ENCODE peak calls at places on chromosomes 5 and 9, in eight cellular contexts. One of them, this sample, is unnamed. For H3K27me3 and H3K4me1, the result is how much of the 10 kb centered on the place peaks cover.

GRCh38 chr9:109843651-109844050 is 63.7 kb downstream of the PALM2AKAP2 start:
- DNase-seq in CD8-positive, alpha-beta T cell: no peak
- DNase-seq in SK-N-SH: no peak
- DNase-seq in pancreas: no peak
- DNase-seq in NT2/D1: no peak
- DNase-seq in fibroblast of lung: peak
- DNase-seq in uterus: no peak
- DNase-seq in adrenal gland: peak
- DNase-seq in this sample: peak

GRCh38 chr5:169538935-169539334 is 44.6 kb upstream of the SPDL1 start:
- DNase-seq in CD8-positive, alpha-beta T cell: no peak
- DNase-seq in SK-N-SH: no peak
- DNase-seq in pancreas: peak
- DNase-seq in NT2/D1: no peak
- DNase-seq in fibroblast of lung: no peak
- DNase-seq in uterus: no peak
- DNase-seq in adrenal gland: no peak
- DNase-seq in this sample: no peak

GRCh38 chr5:155004138-155004744 is 9.3 kb upstream of the KIF4B start:
- DNase-seq in CD8-positive, alpha-beta T cell: no peak
- DNase-seq in SK-N-SH: no peak
- DNase-seq in pancreas: no peak
- DNase-seq in NT2/D1: no peak
- DNase-seq in fibroblast of lung: no peak
- DNase-seq in uterus: no peak
- DNase-seq in adrenal gland: no peak
- DNase-seq in this sample: no peak

GRCh38 chr5:6760636-6761035 is 47.4 kb downstream of the TENT4A start:
- DNase-seq in CD8-positive, alpha-beta T cell: no peak
- DNase-seq in SK-N-SH: no peak
- DNase-seq in pancreas: no peak
- DNase-seq in NT2/D1: no peak
- DNase-seq in fibroblast of lung: no peak
- DNase-seq in uterus: no peak
- DNase-seq in adrenal gland: peak
- DNase-seq in this sample: no peak

GRCh38 chr5:141475625-141476131 is at the start of gene PCDHGC3:
- DNase-seq in CD8-positive, alpha-beta T cell: no peak
- DNase-seq in SK-N-SH: peak
- DNase-seq in pancreas: peak
- DNase-seq in NT2/D1: peak
- DNase-seq in fibroblast of lung: peak
- DNase-seq in uterus: peak
- DNase-seq in adrenal gland: peak
- DNase-seq in this sample: peak

GRCh38 chr9:88421348-88421747 is 33.1 kb downstream of the SPIN1 start:
- DNase-seq in CD8-positive, alpha-beta T cell: no peak
- DNase-seq in SK-N-SH: no peak
- DNase-seq in pancreas: no peak
- DNase-seq in NT2/D1: no peak
- DNase-seq in fibroblast of lung: no peak
- DNase-seq in uterus: no peak
- DNase-seq in adrenal gland: no peak
- DNase-seq in this sample: no peak

GRCh38 chr5:111854196-111854595 is 97.2 kb upstream of the NREP start:
- DNase-seq in CD8-positive, alpha-beta T cell: no peak
- DNase-seq in SK-N-SH: no peak
- DNase-seq in pancreas: no peak
- DNase-seq in NT2/D1: no peak
- DNase-seq in fibroblast of lung: no peak
- DNase-seq in uterus: no peak
- DNase-seq in adrenal gland: no peak
- DNase-seq in this sample: no peak

GRCh38 chr5:5560016-5560415 is 137.5 kb downstream of the ICE1 start:
- DNase-seq in CD8-positive, alpha-beta T cell: no peak
- DNase-seq in SK-N-SH: no peak
- DNase-seq in pancreas: no peak
- DNase-seq in NT2/D1: no peak
- DNase-seq in fibroblast of lung: no peak
- DNase-seq in uterus: no peak
- DNase-seq in adrenal gland: peak
- DNase-seq in this sample: no peak

GRCh38 chr9:95605826-95606555 is 89.2 kb upstream of the PTCH1 start:
- DNase-seq in CD8-positive, alpha-beta T cell: no peak
- DNase-seq in SK-N-SH: peak
- DNase-seq in pancreas: no peak
- DNase-seq in NT2/D1: peak
- DNase-seq in fibroblast of lung: no peak
- DNase-seq in uterus: no peak
- DNase-seq in adrenal gland: no peak
- DNase-seq in this sample: no peak

GRCh38 chr9:82457959-82458358 is 469.4 kb downstream of the SPATA31D1 start:
- DNase-seq in CD8-positive, alpha-beta T cell: no peak
- DNase-seq in SK-N-SH: no peak
- DNase-seq in pancreas: no peak
- DNase-seq in NT2/D1: no peak
- DNase-seq in fibroblast of lung: no peak
- DNase-seq in uterus: no peak
- DNase-seq in adrenal gland: no peak
- DNase-seq in this sample: no peak

GRCh38 chr5:141866111-141866510 is 12.1 kb downstream of the PCDH1 start:
- DNase-seq in CD8-positive, alpha-beta T cell: no peak
- DNase-seq in SK-N-SH: no peak
- DNase-seq in pancreas: peak
- DNase-seq in NT2/D1: no peak
- DNase-seq in fibroblast of lung: no peak
- DNase-seq in uterus: no peak
- DNase-seq in adrenal gland: no peak
- DNase-seq in this sample: no peak

GRCh38 chr5:149834246-149834855 is 104.2 kb downstream of the PPARGC1B start:
- DNase-seq in CD8-positive, alpha-beta T cell: peak
- DNase-seq in SK-N-SH: peak
- DNase-seq in pancreas: peak
- DNase-seq in NT2/D1: peak
- DNase-seq in fibroblast of lung: peak
- DNase-seq in uterus: peak
- DNase-seq in adrenal gland: peak
- DNase-seq in this sample: no peak

GRCh38 chr5:141883948-141884318 is 5.7 kb upstream of the PCDH1 start:
- DNase-seq in CD8-positive, alpha-beta T cell: no peak
- DNase-seq in SK-N-SH: peak
- DNase-seq in pancreas: no peak
- DNase-seq in NT2/D1: no peak
- DNase-seq in fibroblast of lung: no peak
- DNase-seq in uterus: no peak
- DNase-seq in adrenal gland: no peak
- DNase-seq in this sample: no peak

GRCh38 chr9:72467766-72468738 is 53.4 kb upstream of the TMC1 start:
- DNase-seq in CD8-positive, alpha-beta T cell: no peak
- DNase-seq in SK-N-SH: no peak
- DNase-seq in pancreas: no peak
- DNase-seq in NT2/D1: no peak
- DNase-seq in fibroblast of lung: no peak
- DNase-seq in uterus: no peak
- DNase-seq in adrenal gland: no peak
- DNase-seq in this sample: no peak

GRCh38 chr9:4494806-4495205 is 4.5 kb downstream of the SLC1A1 start:
- DNase-seq in CD8-positive, alpha-beta T cell: no peak
- DNase-seq in SK-N-SH: no peak
- DNase-seq in pancreas: no peak
- DNase-seq in NT2/D1: no peak
- DNase-seq in fibroblast of lung: no peak
- DNase-seq in uterus: no peak
- DNase-seq in adrenal gland: no peak
- DNase-seq in this sample: no peak
- H3K27me3 ChIP-seq in CD8-positive, alpha-beta T cell: under half
- H3K27me3 ChIP-seq in SK-N-SH: under half
- H3K27me3 ChIP-seq in pancreas: under half
- H3K27me3 ChIP-seq in NT2/D1: under half
- H3K27me3 ChIP-seq in fibroblast of lung: under half
- H3K27me3 ChIP-seq in uterus: under half
- H3K27me3 ChIP-seq in adrenal gland: under half
- H3K27me3 ChIP-seq in this sample: under half

DNA sequence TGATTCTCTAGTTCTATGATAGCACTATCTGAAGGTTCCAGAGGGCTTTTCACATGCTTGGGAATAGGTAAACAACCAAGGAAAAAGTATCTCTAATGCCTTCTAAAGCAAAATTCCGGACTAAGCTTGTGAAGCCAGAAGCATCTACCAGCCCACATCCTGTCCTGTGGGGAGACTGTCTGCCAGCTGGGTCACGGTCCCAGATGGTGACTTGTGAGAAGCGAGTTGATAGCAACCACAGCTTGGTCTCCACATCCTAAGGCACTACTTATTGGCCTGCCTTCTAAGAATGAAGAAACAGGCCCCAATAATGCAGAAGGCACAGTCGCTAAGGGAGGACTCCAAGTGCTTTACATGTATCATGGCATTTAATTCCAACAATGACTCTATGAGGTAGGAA is 184.1 kb upstream of the ADRA1B start:
- DNase-seq in CD8-positive, alpha-beta T cell: no peak
- DNase-seq in SK-N-SH: no peak
- DNase-seq in pancreas: no peak
- DNase-seq in NT2/D1: no peak
- DNase-seq in fibroblast of lung: no peak
- DNase-seq in uterus: no peak
- DNase-seq in adrenal gland: no peak
- DNase-seq in this sample: no peak
- H3K4me1 ChIP-seq in CD8-positive, alpha-beta T cell: under half
- H3K4me1 ChIP-seq in SK-N-SH: under half
- H3K4me1 ChIP-seq in pancreas: under half
- H3K4me1 ChIP-seq in NT2/D1: under half
- H3K4me1 ChIP-seq in fibroblast of lung: under half
- H3K4me1 ChIP-seq in uterus: under half
- H3K4me1 ChIP-seq in adrenal gland: under half
- H3K4me1 ChIP-seq in this sample: under half

GRCh38 chr9:124873664-124874063 is 11.7 kb downstream of the ARPC5L start:
- DNase-seq in CD8-positive, alpha-beta T cell: peak
- DNase-seq in SK-N-SH: no peak
- DNase-seq in pancreas: no peak
- DNase-seq in NT2/D1: no peak
- DNase-seq in fibroblast of lung: no peak
- DNase-seq in uterus: no peak
- DNase-seq in adrenal gland: no peak
- DNase-seq in this sample: no peak
- H3K4me3 ChIP-seq in CD8-positive, alpha-beta T cell: no peak
- H3K4me3 ChIP-seq in SK-N-SH: no peak
- H3K4me3 ChIP-seq in pancreas: no peak
- H3K4me3 ChIP-seq in NT2/D1: no peak
- H3K4me3 ChIP-seq in fibroblast of lung: no peak
- H3K4me3 ChIP-seq in uterus: no peak
- H3K4me3 ChIP-seq in adrenal gland: no peak
- H3K4me3 ChIP-seq in this sample: no peak

GRCh38 chr5:138129347-138129746 is 9.9 kb downstream of the NME5 start:
- DNase-seq in CD8-positive, alpha-beta T cell: no peak
- DNase-seq in SK-N-SH: no peak
- DNase-seq in pancreas: no peak
- DNase-seq in NT2/D1: no peak
- DNase-seq in fibroblast of lung: no peak
- DNase-seq in uterus: no peak
- DNase-seq in adrenal gland: no peak
- DNase-seq in this sample: no peak
- H3K27me3 ChIP-seq in CD8-positive, alpha-beta T cell: under half
- H3K27me3 ChIP-seq in SK-N-SH: under half
- H3K27me3 ChIP-seq in pancreas: under half
- H3K27me3 ChIP-seq in NT2/D1: under half
- H3K27me3 ChIP-seq in fibroblast of lung: under half
- H3K27me3 ChIP-seq in uterus: under half
- H3K27me3 ChIP-seq in adrenal gland: under half
- H3K27me3 ChIP-seq in this sample: under half

GRCh38 chr9:112755059-112755458 is 4.5 kb downstream of the SNX30 start:
- DNase-seq in CD8-positive, alpha-beta T cell: no peak
- DNase-seq in SK-N-SH: no peak
- DNase-seq in pancreas: no peak
- DNase-seq in NT2/D1: no peak
- DNase-seq in fibroblast of lung: peak
- DNase-seq in uterus: no peak
- DNase-seq in adrenal gland: no peak
- DNase-seq in this sample: no peak
- H3K4me1 ChIP-seq in CD8-positive, alpha-beta T cell: half or more
- H3K4me1 ChIP-seq in SK-N-SH: under half
- H3K4me1 ChIP-seq in pancreas: under half
- H3K4me1 ChIP-seq in NT2/D1: under half
- H3K4me1 ChIP-seq in fibroblast of lung: under half
- H3K4me1 ChIP-seq in uterus: under half
- H3K4me1 ChIP-seq in adrenal gland: under half
- H3K4me1 ChIP-seq in this sample: under half

DNA sequence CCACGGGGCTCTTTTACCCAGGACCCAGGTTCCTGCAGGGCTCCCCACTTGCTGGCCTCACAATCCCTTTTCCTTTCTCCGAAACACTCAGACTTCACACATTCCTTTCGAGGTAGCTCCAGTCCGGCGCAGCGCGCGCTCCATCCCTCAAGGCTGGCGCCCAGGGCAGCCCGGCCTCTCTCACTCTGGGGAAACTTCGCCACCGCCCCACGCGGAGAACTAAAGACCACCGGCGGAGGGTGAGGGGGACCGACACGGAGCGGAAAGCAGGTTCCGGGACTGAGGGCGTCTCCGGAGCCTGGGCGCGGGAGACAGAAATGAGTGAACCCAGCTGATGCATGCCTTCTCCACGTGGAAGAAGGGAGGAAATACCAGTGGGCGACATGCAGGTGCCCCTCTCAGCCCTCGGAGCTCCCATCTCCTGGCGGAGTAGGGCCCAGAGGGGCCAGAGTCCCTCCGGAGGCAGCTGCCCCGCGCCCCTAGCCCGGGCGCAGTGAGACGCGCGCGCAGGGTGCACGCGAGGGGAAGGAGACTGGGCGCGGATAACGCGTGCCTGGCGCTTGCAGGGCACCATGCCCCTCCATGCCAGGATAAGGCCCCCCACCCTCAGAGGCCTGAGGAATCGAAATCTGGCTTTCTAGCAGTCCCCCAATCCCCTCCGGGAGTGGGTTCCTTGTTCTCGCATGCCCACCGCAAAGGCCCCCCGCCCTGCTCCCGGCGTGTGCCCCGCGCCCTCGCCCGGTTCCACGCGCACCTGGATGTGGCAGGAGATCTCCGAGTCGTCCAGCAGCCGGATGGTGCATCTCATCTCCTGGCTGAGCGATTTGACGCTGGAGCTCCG is 650 bp downstream of the FRMD3 start:
- DNase-seq in CD8-positive, alpha-beta T cell: no peak
- DNase-seq in SK-N-SH: peak
- DNase-seq in pancreas: no peak
- DNase-seq in NT2/D1: no peak
- DNase-seq in fibroblast of lung: peak
- DNase-seq in uterus: no peak
- DNase-seq in adrenal gland: peak
- DNase-seq in this sample: no peak
- H3K4me3 ChIP-seq in CD8-positive, alpha-beta T cell: no peak
- H3K4me3 ChIP-seq in SK-N-SH: peak
- H3K4me3 ChIP-seq in pancreas: peak
- H3K4me3 ChIP-seq in NT2/D1: peak
- H3K4me3 ChIP-seq in fibroblast of lung: peak
- H3K4me3 ChIP-seq in uterus: peak
- H3K4me3 ChIP-seq in adrenal gland: peak
- H3K4me3 ChIP-seq in this sample: peak